ENCODE peak calls at places on chromosomes 12 and 14, in six cellular contexts. One of them, this sample, is unnamed.

GRCh38 chr14:93970967-93971634 is 5.3 kb downstream of the ASB2 start:
- DNase-seq in ELF-1: no peak
- DNase-seq in neural crest cell: no peak
- DNase-seq in heart left ventricle: no peak
- DNase-seq in cerebellum: no peak
- DNase-seq in iris pigment epithelial cell: no peak
- DNase-seq in this sample: no peak

GRCh38 chr14:89227490-89227834 is 189.6 kb downstream of the FOXN3 start:
- DNase-seq in ELF-1: no peak
- DNase-seq in neural crest cell: no peak
- DNase-seq in heart left ventricle: no peak
- DNase-seq in cerebellum: no peak
- DNase-seq in iris pigment epithelial cell: peak
- DNase-seq in this sample: no peak

GRCh38 chr14:52078093-52078492 is 9.2 kb upstream of the NID2 start:
- DNase-seq in ELF-1: no peak
- DNase-seq in neural crest cell: no peak
- DNase-seq in heart left ventricle: no peak
- DNase-seq in cerebellum: no peak
- DNase-seq in iris pigment epithelial cell: peak
- DNase-seq in this sample: no peak

GRCh38 chr12:26128180-26128579 is 3.3 kb upstream of the BHLHE41 start:
- DNase-seq in ELF-1: no peak
- DNase-seq in neural crest cell: no peak
- DNase-seq in heart left ventricle: no peak
- DNase-seq in cerebellum: no peak
- DNase-seq in iris pigment epithelial cell: no peak
- DNase-seq in this sample: no peak

GRCh38 chr12:109860961-109861360 is 19.4 kb downstream of the GLTP start:
- DNase-seq in ELF-1: no peak
- DNase-seq in neural crest cell: no peak
- DNase-seq in heart left ventricle: no peak
- DNase-seq in cerebellum: no peak
- DNase-seq in iris pigment epithelial cell: no peak
- DNase-seq in this sample: no peak

GRCh38 chr14:52012635-52013034 is 23.3 kb downstream of the RTRAF start:
- DNase-seq in ELF-1: peak
- DNase-seq in neural crest cell: no peak
- DNase-seq in heart left ventricle: peak
- DNase-seq in cerebellum: no peak
- DNase-seq in iris pigment epithelial cell: peak
- DNase-seq in this sample: no peak

GRCh38 chr14:32656609-32657008 is 282.1 kb upstream of the NPAS3 start:
- DNase-seq in ELF-1: no peak
- DNase-seq in neural crest cell: no peak
- DNase-seq in heart left ventricle: no peak
- DNase-seq in cerebellum: no peak
- DNase-seq in iris pigment epithelial cell: peak
- DNase-seq in this sample: no peak

GRCh38 chr12:108768591-108769500 is 37.5 kb upstream of the CORO1C start:
- DNase-seq in ELF-1: peak
- DNase-seq in neural crest cell: peak
- DNase-seq in heart left ventricle: peak
- DNase-seq in cerebellum: no peak
- DNase-seq in iris pigment epithelial cell: no peak
- DNase-seq in this sample: no peak

GRCh38 chr12:68121143-68121542 is 38.4 kb downstream of the IFNG start:
- DNase-seq in ELF-1: no peak
- DNase-seq in neural crest cell: no peak
- DNase-seq in heart left ventricle: no peak
- DNase-seq in cerebellum: no peak
- DNase-seq in iris pigment epithelial cell: no peak
- DNase-seq in this sample: no peak

GRCh38 chr12:131386781-131387180 is 324.1 kb upstream of the SFSWAP start:
- DNase-seq in ELF-1: no peak
- DNase-seq in neural crest cell: no peak
- DNase-seq in heart left ventricle: no peak
- DNase-seq in cerebellum: no peak
- DNase-seq in iris pigment epithelial cell: no peak
- DNase-seq in this sample: peak

GRCh38 chr14:31934767-31935266 is 142.3 kb upstream of the ARHGAP5 start:
- DNase-seq in ELF-1: peak
- DNase-seq in neural crest cell: peak
- DNase-seq in heart left ventricle: peak
- DNase-seq in cerebellum: peak
- DNase-seq in iris pigment epithelial cell: peak
- DNase-seq in this sample: peak

GRCh38 chr12:121964813-121965643 is 46.6 kb downstream of the CFAP251 start:
- DNase-seq in ELF-1: no peak
- DNase-seq in neural crest cell: no peak
- DNase-seq in heart left ventricle: no peak
- DNase-seq in cerebellum: no peak
- DNase-seq in iris pigment epithelial cell: peak
- DNase-seq in this sample: no peak